ENCODE peak calls at places on chromosomes 3 and 15, in four cellular contexts. J is HepG2, P is GM12878, O is H1. W is an unnamed sample.

GRCh38 chr3:52532517-52532837 is 1.2 kb downstream of the NT5DC2 start:
- DNase-seq in O (no peak), P (no peak), J (peak; percentile 69), W (no peak)

GRCh38 chr3:115660646-115661442 is 37.5 kb downstream of the GAP43 start:
- DNase-seq in O (no peak), P (no peak), J (no peak), W (no peak)

GRCh38 chr15:94838281-94838680 is 606.9 kb downstream of the MCTP2 start:
- DNase-seq in P (no peak), J (no peak), O (no peak), W (no peak)

GRCh38 chr15:74233864-74234597 is 2.1 kb upstream of the CCDC33 start:
- DNase-seq in P (no peak), J (no peak), O (no peak), W (no peak)

GRCh38 chr3:192896208-192896607 is 21.4 kb downstream of the MB21D2 start:
- DNase-seq in J (peak; percentile 63), P (no peak), O (no peak), W (no peak)

GRCh38 chr15:71114887-71115566 is at the start of gene THSD4:
- DNase-seq in P (no peak), J (peak; percentile 25), O (peak; percentile 97), W (peak; percentile 77)

GRCh38 chr3:31804251-31805051 is 176.6 kb downstream of the OSBPL10 start:
- DNase-seq in J (no peak), O (no peak), P (no peak), W (no peak)

GRCh38 chr3:72894941-72895552 is 7.2 kb downstream of the GXYLT2 start:
- DNase-seq in J (no peak), P (no peak), O (no peak), W (no peak)

GRCh38 chr3:179660872-179661271 is 8.0 kb downstream of the USP13 start:
- DNase-seq in J (no peak), O (no peak), P (no peak), W (no peak)

GRCh38 chr3:111591555-111591954 is 3.6 kb downstream of the ZBED2 start:
- DNase-seq in J (no peak), O (no peak), P (no peak), W (no peak)

GRCh38 chr3:147989344-147989743 is 580.2 kb downstream of the ZIC1 start:
- DNase-seq in P (no peak), O (no peak), J (no peak), W (no peak)

GRCh38 chr3:82364827-82365226 is 603.4 kb upstream of the GBE1 start:
- DNase-seq in J (no peak), O (no peak), P (no peak), W (no peak)

GRCh38 chr15:53197426-53197839 is 407.3 kb upstream of the ONECUT1 start:
- DNase-seq in O (peak; percentile 86), P (no peak), J (peak; percentile 44), W (peak; percentile 63)

GRCh38 chr15:71250936-71251468 is 135.7 kb downstream of the THSD4 start:
- DNase-seq in P (no peak), O (no peak), J (no peak), W (no peak)

GRCh38 chr3:181564222-181564621 is 147.5 kb upstream of the SOX2 start:
- DNase-seq in O (no peak), P (no peak), J (no peak), W (no peak)

GRCh38 chr3:196947136-196947859 is 5.0 kb upstream of the NCBP2 start:
- DNase-seq in O (peak; percentile 52), J (no peak), P (no peak), W (no peak)

GRCh38 chr3:128334086-128334650 is 132.5 kb downstream of the DNAJB8 start:
- DNase-seq in J (no peak), P (no peak), O (no peak), W (no peak)
- TF ChIP-seq ZNF274 in J (no peak), P (no peak), O (no peak), W (no peak)

DNA sequence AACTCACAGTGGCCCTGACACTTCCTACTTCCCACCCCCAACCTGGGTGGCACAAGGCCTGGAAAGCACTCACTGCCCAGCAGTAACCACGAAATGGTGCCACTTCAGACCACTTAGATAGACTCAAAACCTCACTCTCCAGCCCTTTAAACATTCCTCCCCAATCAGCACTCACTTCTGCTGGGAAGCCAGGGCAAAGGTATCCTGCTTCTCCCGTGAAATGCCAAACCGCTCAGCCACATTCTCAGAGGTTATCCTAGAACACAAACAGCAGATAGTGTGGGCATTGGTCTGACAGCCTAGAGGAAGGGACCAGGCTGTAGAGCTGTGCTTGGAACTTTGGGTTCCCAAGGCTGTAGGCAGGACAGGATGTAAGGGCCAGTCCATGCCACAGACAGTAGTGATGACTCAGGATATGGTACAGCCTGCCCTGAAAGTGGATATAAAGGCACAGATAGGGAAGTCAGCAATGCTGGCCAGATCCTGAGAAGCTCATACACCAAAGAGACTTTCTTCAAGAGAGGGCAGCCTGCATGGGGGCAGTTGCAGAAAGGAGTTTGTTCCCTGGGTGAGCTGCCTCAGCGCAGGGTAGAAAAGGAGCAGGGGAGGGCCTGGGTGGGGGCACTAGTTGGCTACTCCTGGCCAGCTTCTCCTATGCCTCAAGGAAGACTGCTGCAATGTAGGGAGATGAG is 9.2 kb downstream of the ACAA1 start:
- DNase-seq in O (no peak), J (no peak), P (no peak), W (no peak)
- TF ChIP-seq SUZ12 in O (no peak), J (no peak), P (no peak), W (no peak)

DNA sequence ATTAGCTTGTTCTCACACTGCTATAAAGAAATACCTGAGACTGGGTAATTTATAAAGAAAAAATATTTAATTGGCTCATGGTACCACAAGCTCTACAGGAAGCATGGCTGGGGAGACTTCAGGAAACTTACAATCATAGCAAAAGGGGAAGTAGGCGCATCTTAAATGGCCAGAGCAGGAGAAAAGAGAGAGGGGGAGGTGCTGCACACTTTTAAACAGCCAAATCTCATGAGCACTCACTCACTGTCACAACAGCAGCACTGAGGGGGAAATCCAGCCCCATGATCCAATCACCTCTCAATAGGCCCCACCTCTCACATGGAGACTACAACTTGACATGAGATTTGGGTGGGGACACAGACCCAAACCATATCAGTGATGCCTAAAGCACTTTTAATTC is 82.5 kb downstream of the DCLK3 start:
- DNase-seq in J (no peak), P (no peak), O (no peak), W (no peak)
- H3K9me3 ChIP-seq in J (no peaks in the 10 kb centered on the region), P (peaks cover 6% of the 10 kb centered on the region), O (peaks cover 12% of the 10 kb centered on the region), W (peaks cover 55% of the 10 kb centered on the region)

GRCh38 chr3:190366145-190366544 is 21.8 kb upstream of the CLDN16 start:
- DNase-seq in J (no peak), P (no peak), O (no peak), W (no peak)
- TF ChIP-seq ZNF274 in J (no peak), P (no peak), O (no peak), W (no peak)

DNA sequence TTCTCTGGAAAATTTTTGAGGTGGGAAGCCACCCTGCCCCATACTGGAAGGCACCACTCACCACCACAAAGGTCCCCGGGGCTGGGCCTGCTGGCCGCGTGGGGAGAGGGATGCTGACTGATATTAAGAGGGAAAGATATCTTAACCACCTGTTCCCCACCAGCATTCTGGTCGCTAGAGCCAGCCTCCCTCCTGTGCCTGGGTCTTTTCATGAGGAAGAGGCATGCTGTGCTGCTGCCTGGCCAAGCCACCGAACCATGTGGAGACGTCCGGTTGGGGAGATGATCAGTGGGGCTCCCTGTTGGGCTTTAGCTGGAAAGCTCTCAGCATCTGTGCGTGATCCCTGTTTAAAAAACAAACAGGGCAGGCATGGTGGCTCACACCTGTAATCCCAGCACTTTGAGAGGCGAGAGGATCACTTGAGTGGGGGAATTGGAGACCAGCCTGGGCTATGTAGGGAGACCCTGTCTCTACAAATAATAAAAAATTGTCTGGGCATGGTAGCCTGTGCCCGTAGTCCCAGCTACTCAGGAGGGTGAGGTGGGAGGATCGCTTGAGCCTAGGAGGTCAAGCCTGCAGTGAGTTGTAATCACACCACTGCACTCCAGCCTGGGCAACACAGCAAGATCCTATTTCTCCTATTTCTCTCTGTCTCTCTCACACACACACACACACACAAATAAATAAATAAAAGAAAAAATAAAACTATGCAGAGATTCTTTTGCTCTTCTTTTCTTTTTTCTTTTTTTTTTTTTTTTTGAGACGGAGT is 1.0 kb downstream of the KLHL18 start:
- DNase-seq in O (peak; percentile 60), P (no peak), J (no peak), W (no peak)
- TF ChIP-seq SUZ12 in O (no peak), P (no peak), J (no peak), W (no peak)

DNA sequence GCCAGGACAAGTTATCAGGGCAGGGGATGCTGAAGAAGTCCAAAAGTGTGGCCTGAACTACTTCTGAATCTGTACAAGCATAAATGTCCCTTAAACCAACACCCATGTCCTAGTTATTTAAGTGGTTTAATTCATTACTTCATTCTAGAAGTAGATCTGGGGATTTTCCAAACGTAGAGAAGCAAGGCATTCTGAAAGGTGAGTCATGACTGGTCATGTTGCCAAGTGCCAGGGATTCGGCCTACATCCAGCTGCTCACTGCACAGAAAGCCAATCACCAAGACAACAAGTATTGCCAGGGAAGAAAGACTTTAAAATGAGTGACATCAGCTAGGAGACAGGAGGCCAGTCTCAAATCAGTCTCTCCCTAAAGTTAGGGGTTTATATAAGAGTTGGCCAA is 396.6 kb downstream of the GABRB3 start:
- DNase-seq in O (no peak), P (no peak), J (no peak), W (no peak)
- H3K9me3 ChIP-seq in O (peaks cover 2% of the 10 kb centered on the region), P (no peaks in the 10 kb centered on the region), J (peaks cover 99% of the 10 kb centered on the region), W (peaks cover 17% of the 10 kb centered on the region)

DNA sequence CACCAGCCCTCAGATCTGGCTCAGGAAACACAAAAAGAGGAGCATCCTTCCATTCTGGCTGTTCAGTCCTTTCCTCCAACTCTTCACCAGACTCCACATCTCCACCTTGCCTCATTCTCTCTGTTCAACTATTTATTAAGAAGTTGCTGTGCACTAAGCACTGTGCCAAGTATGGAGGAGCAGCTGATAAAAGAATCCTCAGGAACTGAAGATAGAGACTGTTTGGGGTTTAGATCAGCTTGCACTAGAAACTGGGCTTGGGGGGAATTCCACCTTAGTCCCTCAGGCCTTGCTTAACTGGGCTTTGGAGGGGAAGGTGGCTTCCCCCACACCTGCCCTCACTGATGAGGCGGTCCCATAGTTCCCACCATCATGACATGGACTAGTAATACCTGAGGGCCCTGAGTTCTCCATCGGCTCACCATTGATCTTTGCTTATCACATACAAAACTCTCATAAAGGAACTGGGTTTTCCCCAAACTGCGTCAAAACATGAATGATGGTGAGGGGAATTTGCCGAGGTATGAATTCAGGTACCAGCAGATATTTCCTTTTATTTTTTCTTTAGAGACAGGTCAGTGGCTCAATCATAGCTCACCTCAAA is 1.7 kb upstream of the CCR8 start:
- DNase-seq in O (no peak), J (no peak), P (peak; percentile 67), W (no peak)
- TF ChIP-seq ZNF274 in O (no peak), J (no peak), P (no peak), W (no peak)

DNA sequence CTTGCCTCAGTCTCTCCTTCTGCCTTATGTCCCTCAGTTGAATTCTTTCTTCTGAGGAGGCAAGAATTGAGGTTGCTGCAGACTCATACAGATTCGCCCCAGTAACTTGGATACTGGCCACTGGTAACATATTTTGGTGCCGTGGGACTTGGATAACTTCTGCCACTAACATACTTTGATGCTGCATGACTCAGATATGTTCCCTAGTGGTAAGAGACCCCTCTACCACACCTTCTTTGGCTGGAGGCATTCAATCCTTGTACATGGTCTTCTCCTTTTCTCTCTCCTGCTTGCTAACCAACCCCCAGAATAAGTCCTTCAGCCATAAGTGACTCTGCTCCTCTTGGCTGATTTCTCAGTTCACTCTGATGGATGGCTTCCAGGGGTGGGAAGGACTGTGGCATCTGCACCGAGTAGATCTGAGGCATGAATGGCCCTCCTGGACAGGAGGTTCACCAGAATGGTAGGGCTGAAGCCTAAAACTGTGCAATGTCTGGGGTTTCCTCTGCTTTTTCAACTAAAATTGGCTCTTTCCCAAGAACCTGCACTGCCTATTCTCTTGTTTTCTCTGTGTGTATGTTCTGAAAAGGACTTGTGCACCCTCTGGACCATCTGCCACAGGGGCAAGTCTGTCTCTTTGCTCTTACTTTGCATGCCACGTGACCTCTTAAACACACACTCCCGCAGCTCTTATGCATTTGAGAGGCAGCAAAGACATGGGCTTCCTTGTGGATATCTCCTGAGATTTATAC is 55.5 kb upstream of the FSTL1 start:
- DNase-seq in P (no peak), O (no peak), J (peak; percentile 7), W (no peak)
- TF ChIP-seq SUZ12 in P (no peak), O (no peak), J (no peak), W (no peak)

W was measured in NT2/D1.